ENCODE peak calls at places on chromosomes 7 and 10, in nine cellular contexts. Q, O, P, E, Z, U, R, Y and G are unnamed samples.

GRCh38 chr7:135745702-135746312 is 2.8 kb downstream of the FAM180A start:
- DNase-seq in R (peak; percentile 95), O (peak; percentile 99), P (no peak), E (peak; percentile 90), Y (peak; percentile 68), Z (no peak), Q (no peak), U (peak; percentile 95), G (no peak)

GRCh38 chr7:114825423-114825951 is 96.4 kb upstream of the MDFIC start:
- DNase-seq in R (no peak), Y (no peak), P (peak; percentile 71), U (no peak), O (no peak), Z (no peak), E (no peak), Q (no peak), G (no peak)

GRCh38 chr7:139362981-139363380 is 3.3 kb downstream of the LUC7L2 start:
- DNase-seq in E (no peak), P (no peak), Y (no peak), U (no peak), O (no peak), Q (no peak), R (no peak), Z (no peak), G (no peak)

GRCh38 chr7:30970074-30970473 is 6.3 kb downstream of the GHRHR start:
- DNase-seq in O (no peak), Z (no peak), P (no peak), E (no peak), Y (no peak), Q (no peak), U (no peak), R (no peak), G (no peak)

GRCh38 chr10:21732067-21732772 is 198.2 kb downstream of the MLLT10 start:
- DNase-seq in R (peak; percentile 83), Q (peak; percentile 45), P (peak; percentile 88), U (peak; percentile 90), Y (peak; percentile 82), E (peak; percentile 76), O (peak; percentile 69), Z (no peak), G (peak; percentile 84)

GRCh38 chr7:91759205-91759863 is 121.2 kb downstream of the MTERF1 start:
- DNase-seq in P (peak; percentile 67), E (no peak), R (no peak), Y (no peak), Z (no peak), O (peak; percentile 40), Q (peak; percentile 63), U (peak; percentile 22), G (no peak)

GRCh38 chr7:27955011-27955410 is 215.0 kb downstream of the TAX1BP1 start:
- DNase-seq in O (peak; percentile 19), P (no peak), Z (no peak), Y (no peak), R (no peak), Q (no peak), U (no peak), E (no peak), G (no peak)

GRCh38 chr7:19707240-19707639 is 1.6 kb downstream of the POLR1F start:
- DNase-seq in E (no peak), O (peak; percentile 15), Y (no peak), R (peak; percentile 13), U (peak; percentile 8), P (no peak), Z (no peak), Q (no peak), G (no peak)

GRCh38 chr7:116598278-116598677 is 73.4 kb downstream of the CAV1 start:
- DNase-seq in P (no peak), R (no peak), Y (no peak), U (no peak), Q (peak; percentile 32), O (no peak), E (no peak), Z (no peak), G (peak; percentile 69)

GRCh38 chr7:33554046-33554445 is 351.3 kb upstream of the BMPER start:
- DNase-seq in Q (no peak), Z (no peak), O (peak; percentile 25), E (no peak), U (no peak), R (no peak), Y (no peak), P (no peak), G (no peak)

GRCh38 chr7:129886818-129887186 is 66.0 kb downstream of the UBE2H start:
- DNase-seq in Y (no peak), P (no peak), Z (no peak), E (no peak), O (no peak), R (no peak), U (no peak), Q (no peak), G (no peak)

GRCh38 chr7:155789001-155789725 is 23.1 kb downstream of the SHH start:
- DNase-seq in O (no peak), Y (no peak), P (no peak), U (no peak), R (no peak), E (no peak), Q (no peak), Z (no peak), G (no peak)

GRCh38 chr10:119740096-119740495 is 14.2 kb downstream of the INPP5F start:
- DNase-seq in E (no peak), P (no peak), Z (no peak), U (no peak), Q (no peak), Y (no peak), O (no peak), R (no peak), G (no peak)

GRCh38 chr7:83301416-83301815 is 138.7 kb upstream of the PCLO start:
- DNase-seq in E (no peak), Z (no peak), Q (no peak), O (peak; percentile 57), Y (no peak), R (peak; percentile 51), P (no peak), U (peak; percentile 1), G (no peak)

DNA sequence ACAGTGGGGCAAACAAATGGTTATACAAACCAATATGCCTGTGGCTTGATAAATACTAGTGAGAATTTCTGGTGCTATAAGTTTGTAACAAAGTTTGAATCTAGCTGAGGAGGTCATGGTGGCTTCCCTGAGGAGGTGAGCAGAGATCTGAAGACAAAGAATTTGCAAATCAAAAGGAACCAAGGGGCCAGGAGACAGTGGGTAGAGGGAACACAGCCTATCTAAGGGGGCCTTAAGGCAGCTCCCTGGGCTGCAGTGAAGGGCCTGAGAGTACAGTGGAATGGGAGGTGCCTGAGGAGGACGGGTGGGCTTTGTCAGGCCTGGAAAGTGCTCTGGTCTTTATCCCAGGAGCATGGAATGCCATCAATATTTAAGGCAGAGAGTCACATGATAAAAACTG is 21.8 kb downstream of the RNF133 start:
- DNase-seq in Q (no peak), O (no peak), P (no peak), U (no peak), R (no peak), Z (no peak), Y (no peak), E (no peak), G (no peak)
- H3K9me3 ChIP-seq in Q (no peaks in the 10 kb centered on the region), O (no peaks in the 10 kb centered on the region), P (no peaks in the 10 kb centered on the region), U (no peaks in the 10 kb centered on the region), R (no peaks in the 10 kb centered on the region), Z (no peaks in the 10 kb centered on the region), Y (no peaks in the 10 kb centered on the region), E (no peaks in the 10 kb centered on the region), G (no peaks in the 10 kb centered on the region)

GRCh38 chr10:74969093-74969492 is 142.4 kb upstream of the SAMD8 start:
- DNase-seq in R (no peak), O (no peak), P (no peak), Q (no peak), U (no peak), Y (no peak), E (no peak), Z (no peak), G (no peak)

GRCh38 chr10:74963549-74963948 is 137.1 kb downstream of the KAT6B start:
- DNase-seq in Q (peak; percentile 56), P (no peak), R (no peak), O (peak; percentile 12), Y (no peak), E (no peak), Z (no peak), U (no peak), G (no peak)

GRCh38 chr10:74967850-74968620 is 141.6 kb downstream of the KAT6B start:
- DNase-seq in U (no peak), O (no peak), Q (peak; percentile 64), E (no peak), Z (peak; percentile 52), R (peak; percentile 26), Y (no peak), P (no peak), G (no peak)

GRCh38 chr10:74969530-74969929 is 141.9 kb upstream of the SAMD8 start:
- DNase-seq in Q (no peak), Z (no peak), P (no peak), E (no peak), Y (no peak), O (no peak), R (no peak), U (no peak), G (no peak)

GRCh38 chr10:74968621-74969019 is 142.2 kb downstream of the KAT6B start:
- DNase-seq in Q (no peak), O (no peak), U (no peak), P (no peak), Z (no peak), Y (no peak), E (no peak), R (no peak), G (no peak)
- H3K4me1 ChIP-seq in Q (peaks cover 35% of the 10 kb centered on the region), O (no peaks in the 10 kb centered on the region), U (peaks cover 6% of the 10 kb centered on the region), P (peaks cover 3% of the 10 kb centered on the region), Z (peaks cover 6% of the 10 kb centered on the region), Y (peaks cover 8% of the 10 kb centered on the region), E (no peaks in the 10 kb centered on the region), R (peaks cover 15% of the 10 kb centered on the region), G (peaks cover 17% of the 10 kb centered on the region)

DNA sequence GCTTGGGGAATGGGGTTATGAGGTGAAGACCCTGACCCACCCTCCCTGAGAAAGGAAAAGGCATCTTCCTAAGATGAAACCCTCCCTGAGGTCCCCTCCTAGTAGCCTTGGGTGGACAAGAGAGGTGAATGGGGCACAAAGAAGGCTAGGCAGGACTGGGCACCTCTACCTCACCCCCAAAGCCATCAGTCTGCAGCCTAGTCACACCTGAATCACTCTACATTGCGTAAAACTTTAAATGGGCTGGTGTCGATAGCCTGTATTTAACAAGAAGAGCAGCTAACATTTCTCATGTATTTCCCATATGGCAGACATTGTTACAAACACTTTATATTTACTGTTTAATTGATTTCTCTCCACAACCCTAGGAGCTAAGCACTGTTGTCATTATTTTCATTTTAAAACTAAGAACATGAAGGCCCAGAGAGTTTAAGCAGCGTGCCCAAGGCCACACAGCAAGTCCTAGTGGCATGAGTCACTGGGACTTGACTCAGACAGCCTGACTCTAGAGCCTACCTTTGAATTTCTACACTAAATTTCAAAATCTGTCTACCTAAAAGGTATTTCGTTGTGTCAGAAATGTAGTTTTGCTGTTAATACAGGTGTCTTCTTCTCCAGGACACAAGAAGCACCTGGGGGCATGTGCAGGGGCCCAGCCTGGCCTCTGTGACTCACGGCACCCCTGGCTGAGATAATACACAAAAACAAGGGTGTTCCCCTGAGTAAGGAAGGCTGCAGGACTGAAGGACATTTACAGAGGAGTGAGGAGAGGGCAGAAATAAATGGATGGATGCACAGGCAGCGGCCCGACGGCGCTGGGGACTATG is 3.4 kb downstream of the AOC1 start:
- DNase-seq in Q (no peak), Z (no peak), R (no peak), U (no peak), Y (no peak), O (no peak), E (peak; percentile 27), P (peak; percentile 10), G (no peak)
- H3K9me3 ChIP-seq in Q (no peaks in the 10 kb centered on the region), Z (no peaks in the 10 kb centered on the region), R (no peaks in the 10 kb centered on the region), U (no peaks in the 10 kb centered on the region), Y (no peaks in the 10 kb centered on the region), O (no peaks in the 10 kb centered on the region), E (no peaks in the 10 kb centered on the region), P (no peaks in the 10 kb centered on the region), G (no peaks in the 10 kb centered on the region)

GRCh38 chr7:137958593-137959431 is 43.1 kb downstream of the CREB3L2 start:
- DNase-seq in O (no peak), Q (no peak), Z (no peak), P (no peak), R (no peak), U (no peak), E (no peak), Y (no peak), G (no peak)
- H3K4me1 ChIP-seq in O (peaks cover 32% of the 10 kb centered on the region), Q (no peaks in the 10 kb centered on the region), Z (no peaks in the 10 kb centered on the region), P (peaks cover 12% of the 10 kb centered on the region), R (peaks cover 33% of the 10 kb centered on the region), U (peaks cover 36% of the 10 kb centered on the region), E (peaks cover 35% of the 10 kb centered on the region), Y (peaks cover 12% of the 10 kb centered on the region), G (no peaks in the 10 kb centered on the region)